ENCODE peak calls at places on chromosomes 3 and 15, in seven cellular contexts. A is HCT116, U is K562, W is GM12878, J is HepG2, S is SK-N-SH, P is H1. X is an unnamed sample.

GRCh38 chr3:52851348-52851747 is 16.5 kb upstream of the MUSTN1 start:
- DNase-seq in A (peak; percentile 38), U (peak; percentile 70), W (no peak), J (peak; percentile 58), S (peak; percentile 87), P (peak; percentile 53), X (peak; percentile 44)

GRCh38 chr3:190497809-190498208 is 16.1 kb upstream of the IL1RAP start:
- DNase-seq in A (no peak), U (no peak), W (no peak), J (no peak), S (no peak), P (no peak), X (peak; percentile 26)

GRCh38 chr3:8712045-8712870 is 21.3 kb upstream of the CAV3 start:
- DNase-seq in A (no peak), U (peak; percentile 3), W (no peak), J (no peak), S (no peak), P (no peak), X (no peak)

GRCh38 chr3:193872265-193872753 is 263.6 kb upstream of the HES1 start:
- DNase-seq in A (peak; percentile 97), U (peak; percentile 68), W (no peak), J (peak; percentile 70), S (peak; percentile 30), P (no peak), X (peak; percentile 85)

GRCh38 chr3:65568497-65568896 is 470.2 kb downstream of the MAGI1 start:
- DNase-seq in A (no peak), U (no peak), W (no peak), J (no peak), S (no peak), P (no peak), X (no peak)

GRCh38 chr3:90184861-90185260 is 1077.4 kb downstream of the EPHA3 start:
- DNase-seq in A (no peak), U (no peak), W (no peak), J (no peak), S (no peak), P (peak; percentile 1), X (no peak)

GRCh38 chr3:27253831-27254230 is 115.4 kb downstream of the NEK10 start:
- DNase-seq in A (peak; percentile 51), U (no peak), W (peak; percentile 1), J (peak; percentile 25), S (peak; percentile 40), P (peak; percentile 17), X (peak; percentile 75)

GRCh38 chr3:13493867-13494441 is 13.8 kb downstream of the HDAC11 start:
- DNase-seq in A (no peak), U (no peak), W (no peak), J (no peak), S (no peak), P (no peak), X (no peak)

GRCh38 chr15:65804252-65804931 is 12.3 kb upstream of the DENND4A start:
- DNase-seq in A (no peak), U (no peak), W (no peak), J (peak; percentile 91), S (no peak), P (no peak), X (no peak)

GRCh38 chr15:96237002-96237401 is 93.5 kb upstream of the NR2F2 start:
- DNase-seq in A (no peak), U (no peak), W (no peak), J (no peak), S (no peak), P (no peak), X (no peak)
- TF ChIP-seq JUND in A (no peak), U (no peak), W (no peak), J (no peak), S (no peak), P (no peak), X (no peak)

GRCh38 chr15:43534897-43535296 is 17.5 kb downstream of the MAP1A start:
- DNase-seq in A (no peak), U (no peak), W (no peak), J (no peak), S (no peak), P (no peak), X (no peak)

GRCh38 chr15:43541785-43542184 is 24.4 kb downstream of the MAP1A start:
- DNase-seq in A (no peak), U (no peak), W (no peak), J (no peak), S (no peak), P (no peak), X (no peak)

GRCh38 chr15:43538091-43538490 is 20.7 kb downstream of the MAP1A start:
- DNase-seq in A (no peak), U (no peak), W (no peak), J (no peak), S (no peak), P (no peak), X (no peak)
- TF ChIP-seq JUND in A (no peak), U (no peak), W (no peak), J (no peak), S (no peak), P (no peak), X (no peak)

GRCh38 chr15:77387355-77388105 is 32.4 kb downstream of the PEAK1 start:
- DNase-seq in A (no peak), U (no peak), W (no peak), J (no peak), S (no peak), P (no peak), X (no peak)
- TF ChIP-seq JUND in A (no peak), U (no peak), W (no peak), J (no peak), S (no peak), P (no peak), X (no peak)

GRCh38 chr15:90873998-90874605 is 5.7 kb downstream of the FURIN start:
- DNase-seq in A (no peak), U (peak; percentile 60), W (no peak), J (peak; percentile 97), S (no peak), P (no peak), X (peak; percentile 44)
- TF ChIP-seq JUND in A (no peak), U (no peak), W (no peak), J (peak; percentile 83), S (no peak), P (no peak), X (no peak)

DNA sequence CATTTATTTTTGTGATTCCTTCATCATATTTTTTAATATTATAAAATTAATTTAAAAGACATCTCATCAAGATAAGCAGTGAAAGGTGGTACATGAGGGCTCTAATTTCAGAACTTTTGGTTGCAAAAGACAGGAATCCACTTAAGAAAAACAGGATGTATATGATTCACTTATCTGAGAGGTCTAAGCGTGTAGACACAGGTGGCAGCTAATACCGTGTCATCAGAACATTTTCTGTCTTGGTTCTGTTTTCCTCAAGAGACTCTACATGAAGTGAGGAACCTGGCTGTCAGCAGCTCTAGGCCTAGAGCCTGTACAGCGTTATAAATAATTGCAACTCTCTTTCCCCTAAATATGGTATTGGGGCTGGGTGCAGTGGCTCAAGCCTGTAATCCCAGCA is 433.7 kb upstream of the NAALADL2 start:
- DNase-seq in A (no peak), U (no peak), W (no peak), J (no peak), S (no peak), P (no peak), X (no peak)
- TF ChIP-seq JUND in A (no peak), U (no peak), W (no peak), J (no peak), S (no peak), P (no peak), X (no peak)

DNA sequence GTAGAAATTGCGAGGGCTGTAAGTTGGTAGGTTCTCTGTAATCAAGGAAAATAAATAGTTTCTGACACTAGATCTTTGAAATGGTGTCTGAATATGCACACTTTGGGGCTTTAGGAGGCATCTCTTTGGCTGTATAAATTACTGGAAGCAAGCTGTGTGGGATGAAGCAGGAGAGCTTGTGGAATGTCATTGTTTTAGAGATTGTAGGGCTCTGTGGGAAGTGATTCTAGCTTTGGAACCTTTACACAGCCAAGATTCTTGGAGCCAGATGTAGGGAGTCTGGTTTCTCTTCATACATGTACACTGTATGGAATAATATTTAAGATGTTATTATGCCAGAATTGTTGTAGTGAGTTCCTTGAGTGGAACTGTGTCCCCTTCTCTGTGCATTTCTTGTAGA is 262.5 kb downstream of the FEZF2 start:
- DNase-seq in A (no peak), U (no peak), W (no peak), J (no peak), S (no peak), P (no peak), X (no peak)
- TF ChIP-seq JUND in A (no peak), U (no peak), W (no peak), J (no peak), S (no peak), P (no peak), X (no peak)

GRCh38 chr3:1091276-1091675 is 1.5 kb upstream of the CNTN6 start:
- DNase-seq in A (no peak), U (no peak), W (no peak), J (no peak), S (no peak), P (no peak), X (no peak)

GRCh38 chr3:1092061-1092460 is 763 bp upstream of the CNTN6 start:
- DNase-seq in A (no peak), U (no peak), W (no peak), J (no peak), S (no peak), P (no peak), X (no peak)

GRCh38 chr3:1088503-1088902 is 4.3 kb upstream of the CNTN6 start:
- DNase-seq in A (no peak), U (no peak), W (no peak), J (no peak), S (peak; percentile 19), P (no peak), X (no peak)

GRCh38 chr3:1093216-1093615 is 392 bp downstream of the CNTN6 start:
- DNase-seq in A (no peak), U (no peak), W (no peak), J (no peak), S (no peak), P (no peak), X (no peak)

GRCh38 chr3:1092771-1093170 is at the start of gene CNTN6:
- DNase-seq in A (no peak), U (no peak), W (no peak), J (no peak), S (peak; percentile 25), P (no peak), X (peak; percentile 10)
- TF ChIP-seq JUND in A (no peak), U (no peak), W (no peak), J (no peak), S (no peak), P (no peak), X (no peak)

GRCh38 chr15:69704229-69704628 is 251.6 kb downstream of the RPLP1 start:
- DNase-seq in A (no peak), U (no peak), W (no peak), J (no peak), S (no peak), P (no peak), X (no peak)
- TF ChIP-seq JUND in A (no peak), U (no peak), W (no peak), J (no peak), S (no peak), P (no peak), X (no peak)